ENCODE peak calls at places on chromosomes 11 and 22, in nine cellular contexts. N is ovary, T is H1, R is suprapubic skin, S is transverse colon, D is tibial nerve, V is sigmoid colon, X is upper lobe of left lung, A is esophagus muscularis mucosa. G is an unnamed sample.

GRCh38 chr11:69348414-69349235 is 54.7 kb downstream of the MYEOV start:
- DNase-seq in N (no peak), T (no peak), R (no peak), X (no peak), A (peak; percentile 74), V (no peak), S (no peak), D (no peak), G (no peak)

GRCh38 chr11:28337701-28338100 is 229.5 kb downstream of the METTL15 start:
- DNase-seq in V (no peak), A (no peak), X (no peak), N (no peak), T (no peak), R (no peak), S (no peak), D (no peak), G (no peak)

GRCh38 chr11:102802341-102802740 is 4.4 kb upstream of the MMP1 start:
- DNase-seq in N (no peak), X (no peak), T (no peak), D (no peak), A (no peak), S (no peak), R (no peak), V (no peak), G (no peak)

GRCh38 chr11:37100008-37100407 is 502.0 kb upstream of the RAG2 start:
- DNase-seq in S (no peak), T (no peak), N (no peak), X (no peak), D (no peak), R (no peak), A (no peak), V (no peak), G (no peak)

GRCh38 chr11:79189055-79189454 is 251.8 kb downstream of the TENM4 start:
- DNase-seq in T (no peak), A (no peak), R (no peak), X (no peak), S (no peak), D (no peak), N (no peak), V (no peak), G (no peak)

GRCh38 chr11:78800089-78800690 is 225.5 kb upstream of the NARS2 start:
- DNase-seq in A (no peak), S (no peak), R (no peak), V (no peak), X (no peak), D (no peak), T (no peak), N (no peak), G (no peak)

GRCh38 chr11:130522284-130522961 is 74.0 kb downstream of the ADAMTS15 start:
- DNase-seq in A (peak; percentile 96), V (peak; percentile 98), S (peak; percentile 76), D (peak; percentile 90), X (no peak), N (peak; percentile 95), R (peak; percentile 94), T (no peak), G (peak; percentile 81)

GRCh38 chr11:95104121-95104830 is 14.6 kb downstream of the ENDOD1 start:
- DNase-seq in T (no peak), S (no peak), D (no peak), A (no peak), V (no peak), R (no peak), X (no peak), N (no peak), G (no peak)

GRCh38 chr11:12469451-12469850 is 92.1 kb downstream of the PARVA start:
- DNase-seq in A (peak; percentile 79), S (no peak), X (no peak), T (no peak), V (no peak), R (no peak), D (no peak), N (no peak), G (no peak)

GRCh38 chr11:12914401-12914912 is 94.7 kb upstream of the RASSF10 start:
- DNase-seq in T (peak; percentile 87), R (peak; percentile 77), V (peak; percentile 92), S (peak; percentile 24), X (peak; percentile 87), D (peak; percentile 26), A (no peak), N (no peak), G (peak; percentile 31)

GRCh38 chr11:70399681-70400112 is 1.4 kb downstream of the CTTN start:
- DNase-seq in D (peak; percentile 50), R (peak; percentile 89), A (peak; percentile 96), X (peak; percentile 90), S (peak; percentile 74), V (peak; percentile 94), T (no peak), N (peak; percentile 94), G (peak; percentile 90)

GRCh38 chr11:3109921-3110706 is 52.9 kb upstream of the CARS1 start:
- DNase-seq in V (peak; percentile 78), R (peak; percentile 67), X (peak; percentile 64), T (peak; percentile 43), A (no peak), S (peak; percentile 45), N (peak; percentile 26), D (peak; percentile 13), G (peak; percentile 36)

GRCh38 chr11:69055212-69055586 is 6.5 kb downstream of the TPCN2 start:
- DNase-seq in D (no peak), N (no peak), T (no peak), R (no peak), X (peak; percentile 83), A (no peak), V (no peak), S (peak; percentile 72), G (no peak)

GRCh38 chr11:61193596-61193995 is 9.7 kb upstream of the PGA3 start:
- DNase-seq in N (no peak), S (no peak), A (no peak), R (no peak), T (no peak), V (no peak), X (peak; percentile 21), D (no peak), G (no peak)

GRCh38 chr22:19731361-19731725 is 8.0 kb downstream of the GP1BB start:
- DNase-seq in N (no peak), R (no peak), V (no peak), X (peak; percentile 61), D (no peak), A (no peak), S (no peak), T (no peak), G (no peak)

GRCh38 chr11:116895053-116895757 is 57.8 kb upstream of the APOA1 start:
- DNase-seq in A (no peak), R (no peak), T (peak; percentile 38), V (peak; percentile 70), X (peak; percentile 50), N (no peak), D (peak; percentile 27), S (peak; percentile 15), G (peak; percentile 11)

GRCh38 chr11:43580735-43581369 is 99.7 kb upstream of the HSD17B12 start:
- DNase-seq in X (peak; percentile 67), N (no peak), S (no peak), T (no peak), V (no peak), D (no peak), R (no peak), A (peak; percentile 87), G (no peak)
- TF ChIP-seq EP300 in X (no peak), N (no peak), S (no peak), T (no peak), V (no peak), D (no peak), R (no peak), A (no peak), G (no peak)

GRCh38 chr11:43952401-43953342 is 10.2 kb downstream of the C11orf96 start:
- DNase-seq in X (no peak), T (no peak), A (no peak), R (no peak), N (no peak), S (no peak), D (no peak), V (no peak), G (no peak)

GRCh38 chr11:43954241-43954640 is 11.8 kb downstream of the C11orf96 start:
- DNase-seq in A (no peak), V (no peak), R (no peak), X (no peak), D (no peak), T (no peak), N (no peak), S (no peak), G (no peak)

GRCh38 chr11:43957571-43957970 is 15.1 kb downstream of the C11orf96 start:
- DNase-seq in A (no peak), S (no peak), X (no peak), N (no peak), V (no peak), T (no peak), R (no peak), D (no peak), G (no peak)

GRCh38 chr11:43953521-43953920 is 11.1 kb downstream of the C11orf96 start:
- DNase-seq in X (no peak), V (no peak), R (no peak), D (no peak), S (no peak), N (no peak), T (no peak), A (no peak), G (no peak)

DNA sequence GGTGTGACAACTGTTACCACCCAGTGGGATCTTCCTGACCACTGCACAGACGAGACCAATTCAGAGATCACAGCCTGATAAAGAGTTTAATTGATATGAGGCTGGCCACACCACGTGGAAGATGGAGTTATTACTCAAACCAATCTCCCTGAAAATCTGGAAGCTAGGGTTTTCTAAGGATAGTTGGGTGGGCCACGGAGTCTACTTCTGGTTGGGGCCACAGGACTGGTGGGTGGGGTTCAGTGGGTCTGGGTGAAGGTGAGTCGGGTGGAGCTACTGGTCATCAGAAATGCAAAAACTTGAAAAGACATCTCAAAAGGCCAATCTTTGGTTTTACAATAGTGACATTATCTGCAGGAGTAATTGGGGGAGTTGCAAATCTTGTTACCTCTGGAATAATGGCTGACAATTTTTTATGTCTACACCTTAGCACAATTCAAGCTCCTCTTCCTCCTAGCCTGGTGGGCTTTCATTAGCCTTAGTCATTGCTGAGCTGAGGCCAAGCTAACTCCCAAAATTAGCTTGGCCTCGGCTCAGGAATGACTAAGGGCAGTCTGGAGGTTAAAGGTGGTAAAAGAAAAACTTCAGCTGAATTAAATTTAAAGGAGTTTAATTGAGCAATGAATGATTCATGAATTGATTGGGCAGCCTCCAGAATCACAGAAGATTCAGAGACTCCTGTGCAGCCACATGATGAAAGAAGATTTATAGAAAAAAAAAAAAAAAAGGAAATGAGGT is 13.1 kb downstream of the C11orf96 start:
- DNase-seq in V (no peak), S (no peak), D (no peak), N (no peak), A (no peak), R (no peak), X (no peak), T (no peak), G (no peak)
- TF ChIP-seq EP300 in V (no peak), S (no peak), D (no peak), N (no peak), A (no peak), R (no peak), X (no peak), T (no peak), G (no peak)

GRCh38 chr22:40247976-40248375 is 70.3 kb downstream of the TNRC6B start:
- DNase-seq in S (peak; percentile 28), T (no peak), R (no peak), A (no peak), N (no peak), X (no peak), D (no peak), V (no peak), G (no peak)
- TF ChIP-seq EP300 in S (no peak), T (no peak), R (no peak), A (no peak), N (no peak), X (no peak), D (no peak), V (no peak), G (no peak)

GRCh38 chr11:27233654-27234042 is 129.4 kb downstream of the CCDC34 start:
- DNase-seq in X (no peak), D (no peak), T (no peak), V (no peak), N (no peak), S (peak; percentile 9), A (no peak), R (no peak), G (no peak)
- TF ChIP-seq EP300 in X (no peak), D (no peak), T (no peak), V (no peak), N (no peak), S (no peak), A (no peak), R (no peak), G (no peak)

G was measured in A549.